ENCODE peak calls at places on chromosomes 6 and 20, in seven cellular contexts. W is mesenchymal stem cell, Q is H9, J is neuronal stem cell, Z is mesendoderm, N is trophoblast cell, K is H1. S is an unnamed sample.

GRCh38 chr6:116139917-116140316 is 14.0 kb upstream of the COL10A1 start:
- DNase-seq in Z (peak; percentile 57), W (no peak), N (no peak), K (no peak), J (no peak), Q (no peak), S (no peak)

GRCh38 chr20:61881416-61881815 is 184.3 kb downstream of the TAF4 start:
- DNase-seq in N (no peak), J (no peak), Q (no peak), W (no peak), K (no peak), Z (no peak), S (no peak)

GRCh38 chr6:116682334-116682712 is 1.3 kb downstream of the KPNA5 start:
- DNase-seq in W (peak; percentile 70), Q (no peak), K (no peak), Z (peak; percentile 8), J (no peak), N (no peak), S (peak; percentile 55)

GRCh38 chr6:149961728-149962425 is 1.9 kb upstream of the ULBP1 start:
- DNase-seq in N (no peak), K (peak; percentile 66), Q (peak; percentile 64), W (no peak), Z (peak; percentile 68), J (no peak), S (no peak)

GRCh38 chr6:110334425-110335158 is 23.6 kb downstream of the METTL24 start:
- DNase-seq in K (no peak), N (no peak), Z (no peak), J (no peak), Q (no peak), W (no peak), S (no peak)

GRCh38 chr6:46996860-46997641 is 45.1 kb downstream of the ADGRF1 start:
- DNase-seq in Z (peak; percentile 51), N (no peak), W (no peak), K (no peak), J (no peak), Q (no peak), S (no peak)

GRCh38 chr20:57387463-57387862 is 3.7 kb upstream of the RBM38 start:
- DNase-seq in Q (no peak), K (no peak), J (no peak), W (no peak), Z (no peak), N (no peak), S (no peak)

GRCh38 chr6:89433637-89434499 is 916 bp downstream of the ANKRD6 start:
- DNase-seq in Q (no peak), K (peak; percentile 64), Z (peak; percentile 86), W (no peak), N (peak; percentile 19), J (no peak), S (no peak)

GRCh38 chr6:44642870-44643522 is 255.5 kb downstream of the CDC5L start:
- DNase-seq in J (no peak), K (no peak), N (peak; percentile 62), Z (no peak), Q (no peak), W (no peak), S (peak; percentile 18)

GRCh38 chr20:58511861-58512260 is 3.3 kb downstream of the APCDD1L start:
- DNase-seq in Q (peak; percentile 2), K (peak; percentile 17), W (no peak), N (peak; percentile 22), J (no peak), Z (no peak), S (no peak)

GRCh38 chr6:36677059-36677749 is 1.3 kb upstream of the CDKN1A start:
- DNase-seq in J (no peak), N (no peak), W (peak; percentile 44), K (no peak), Q (no peak), Z (no peak), S (no peak)

GRCh38 chr20:16760431-16761304 is 12.5 kb downstream of the OTOR start:
- DNase-seq in K (no peak), Q (no peak), J (no peak), Z (peak; percentile 21), W (peak; percentile 0), N (peak; percentile 66), S (no peak)

GRCh38 chr6:125846292-125847024 is 55.7 kb downstream of the NCOA7 start:
- DNase-seq in K (no peak), J (no peak), W (no peak), Z (peak; percentile 48), N (no peak), Q (no peak), S (no peak)

GRCh38 chr6:18477301-18477941 is 90.3 kb downstream of the RNF144B start:
- DNase-seq in Z (no peak), W (no peak), K (no peak), N (no peak), Q (no peak), J (no peak), S (peak; percentile 21)

GRCh38 chr20:62692176-62692575 is 16.5 kb upstream of the NTSR1 start:
- DNase-seq in K (no peak), Z (no peak), J (no peak), W (no peak), Q (no peak), N (no peak), S (no peak)

GRCh38 chr20:45016089-45016641 is 49.9 kb downstream of the STK4 start:
- DNase-seq in J (no peak), N (no peak), W (peak; percentile 19), K (no peak), Q (no peak), Z (no peak), S (peak; percentile 11)

GRCh38 chr6:29236060-29236459 is 65.4 kb downstream of the OR2J2 start:
- DNase-seq in N (no peak), J (no peak), W (no peak), K (no peak), Z (no peak), Q (peak; percentile 31), S (no peak)

GRCh38 chr20:59586613-59587012 is 17.7 kb upstream of the PHACTR3 start:
- DNase-seq in N (no peak), J (no peak), Z (no peak), Q (no peak), K (no peak), W (no peak), S (no peak)

GRCh38 chr6:104591573-104592334 is 268.0 kb downstream of the HACE1 start:
- DNase-seq in K (no peak), W (peak; percentile 95), Q (no peak), J (no peak), Z (no peak), N (no peak), S (no peak)

GRCh38 chr6:6218246-6219085 is 102.0 kb downstream of the F13A1 start:
- DNase-seq in Q (no peak), J (no peak), W (peak; percentile 45), N (no peak), Z (peak; percentile 54), K (no peak), S (no peak)

GRCh38 chr20:59159822-59160740 is 3.5 kb upstream of the ZNF831 start:
- DNase-seq in Z (no peak), K (no peak), J (no peak), Q (no peak), W (no peak), N (peak; percentile 33), S (no peak)

DNA sequence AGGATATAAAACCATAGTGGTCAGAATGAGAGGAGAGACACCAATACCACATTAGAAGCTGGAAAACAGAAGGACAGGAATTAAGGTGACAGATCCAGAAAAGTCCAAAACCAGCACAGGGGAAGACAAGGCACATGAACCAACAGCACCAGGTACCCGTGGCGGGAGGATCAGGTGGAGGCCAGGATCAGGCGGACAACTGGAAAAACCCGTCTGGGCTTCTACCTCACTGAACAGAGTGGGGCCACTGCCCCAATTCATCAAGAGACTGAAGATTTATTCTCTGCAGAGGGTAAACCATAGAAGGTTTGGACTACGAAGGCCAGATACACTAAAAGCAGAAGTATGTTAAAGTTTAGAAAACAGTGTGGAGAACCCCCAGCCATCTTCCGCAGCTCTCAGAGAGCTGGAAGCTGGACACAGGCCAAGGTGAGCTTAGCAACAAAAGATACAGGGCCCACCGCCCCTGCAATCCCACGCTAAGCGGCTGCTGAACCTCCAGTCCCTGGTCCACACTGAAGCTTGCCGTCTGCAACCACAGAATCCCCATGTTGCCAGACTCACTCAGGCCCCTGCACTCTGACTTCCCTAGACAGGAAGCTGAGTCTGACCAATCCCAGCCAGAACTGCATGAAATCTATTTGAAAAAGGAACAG is 29.9 kb downstream of the ABHD12 start:
- DNase-seq in K (no peak), N (no peak), J (no peak), W (peak; percentile 73), Q (no peak), Z (peak; percentile 60), S (peak; percentile 82)
- H3K23ac ChIP-seq in K (no peak overlapping the region), N (no peak overlapping the region), J (no peak overlapping the region), W (no peak overlapping the region), Q (no peak overlapping the region), Z (no peak overlapping the region), S (peak overlapping the region; percentile 90)

DNA sequence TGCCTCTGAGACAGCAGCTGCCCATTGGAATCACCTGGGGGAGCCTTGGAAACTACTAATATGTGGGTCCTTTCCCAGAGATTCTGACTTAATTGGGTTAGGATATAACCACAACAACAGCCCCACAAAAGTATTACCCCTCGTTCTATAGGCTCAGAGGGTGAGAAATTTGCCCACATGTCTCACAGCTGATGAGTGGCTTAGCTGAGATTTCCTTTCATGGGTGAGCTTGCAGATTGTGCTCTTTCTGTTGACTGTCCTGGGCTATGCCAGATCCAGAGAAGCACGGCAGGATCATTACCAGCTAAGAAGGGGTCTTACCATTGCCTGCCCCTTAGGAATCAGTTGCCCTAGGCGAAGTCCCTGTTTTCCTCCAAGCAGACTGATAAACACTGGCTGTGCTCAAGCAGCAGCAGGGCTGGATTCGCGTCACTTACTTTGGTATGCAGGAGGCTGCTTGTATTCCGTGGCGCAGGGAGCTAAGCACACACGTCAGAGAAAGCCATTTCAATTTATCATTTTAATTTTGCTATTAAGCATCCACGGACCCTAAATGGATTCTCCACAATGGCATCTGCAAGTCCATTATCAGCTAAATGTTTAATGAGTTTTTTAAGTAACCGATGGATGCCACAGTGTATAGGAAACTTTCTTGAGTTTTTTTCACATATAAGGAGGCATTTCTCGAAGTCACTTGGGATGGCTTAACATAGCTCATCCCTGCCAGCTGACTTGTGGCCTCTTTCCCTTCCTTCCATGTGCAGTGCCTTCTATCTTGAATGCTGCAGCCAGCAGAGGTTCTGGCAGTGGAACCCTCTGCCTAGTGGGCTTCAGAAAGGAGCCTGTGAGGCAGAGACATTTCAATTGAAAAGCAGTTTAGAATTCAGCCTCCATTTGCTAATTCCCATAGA is 51.6 kb downstream of the AKAP12 start:
- DNase-seq in N (peak; percentile 25), J (no peak), K (no peak), Q (peak; percentile 40), W (peak; percentile 93), Z (peak; percentile 71), S (peak; percentile 96)
- H3K23ac ChIP-seq in N (no peak overlapping the region), J (no peak overlapping the region), K (no peak overlapping the region), Q (no peak overlapping the region), W (no peak overlapping the region), Z (no peak overlapping the region), S (peak overlapping the region; percentile 76)

DNA sequence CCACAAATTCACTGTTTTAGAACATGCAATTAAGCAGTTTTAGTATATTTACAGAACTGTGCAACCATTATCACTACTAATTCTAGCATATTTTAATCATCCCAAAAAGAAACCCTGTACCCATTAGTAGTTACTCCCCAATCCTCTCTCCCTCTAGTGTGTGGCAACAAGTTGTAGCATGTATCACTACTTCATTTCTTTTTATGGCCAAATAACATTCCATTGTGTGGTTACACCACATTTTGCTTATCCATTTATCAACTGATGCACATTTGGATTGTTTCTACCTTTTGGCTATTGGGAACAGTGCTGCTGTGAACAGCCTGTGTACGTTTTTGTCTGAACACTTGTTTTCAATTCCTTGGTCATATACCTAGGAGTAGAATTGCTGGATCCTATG is 31.5 kb upstream of the FKBP1A start:
- DNase-seq in J (no peak), N (no peak), W (peak; percentile 26), Z (no peak), Q (no peak), K (no peak), S (no peak)
- H3K23ac ChIP-seq in J (no peak overlapping the region), N (no peak overlapping the region), W (no peak overlapping the region), Z (no peak overlapping the region), Q (no peak overlapping the region), K (no peak overlapping the region), S (no peak overlapping the region)

GRCh38 chr6:158198461-158198860 is 30.3 kb downstream of the GTF2H5 start:
- DNase-seq in W (no peak), Z (no peak), N (no peak), K (no peak), Q (no peak), J (no peak), S (no peak)
- H3K23ac ChIP-seq in W (no peak overlapping the region), Z (no peak overlapping the region), N (no peak overlapping the region), K (no peak overlapping the region), Q (no peak overlapping the region), J (no peak overlapping the region), S (no peak overlapping the region)

S was measured in IMR-90.